ENCODE peak calls at places on chromosomes 7 and 10, in seven cellular contexts. One of them, this sample, is unnamed.

GRCh38 chr7:35605760-35606159 is 89.2 kb downstream of the HERPUD2 start:
- DNase-seq in transverse colon: no peak
- DNase-seq in breast epithelium: no peak
- DNase-seq in K562: no peak
- DNase-seq in prostate gland: no peak
- DNase-seq in stomach: no peak
- DNase-seq in GM23338: no peak
- DNase-seq in this sample: no peak

GRCh38 chr7:159012353-159013069 is 132.2 kb downstream of the VIPR2 start:
- DNase-seq in transverse colon: peak
- DNase-seq in breast epithelium: peak
- DNase-seq in K562: no peak
- DNase-seq in prostate gland: peak
- DNase-seq in stomach: peak
- DNase-seq in GM23338: no peak
- DNase-seq in this sample: no peak

GRCh38 chr7:43650457-43651052 is 67.6 kb downstream of the STK17A start:
- DNase-seq in transverse colon: no peak
- DNase-seq in breast epithelium: no peak
- DNase-seq in K562: no peak
- DNase-seq in prostate gland: no peak
- DNase-seq in stomach: no peak
- DNase-seq in GM23338: no peak
- DNase-seq in this sample: no peak

GRCh38 chr10:29067161-29067560 is 221.7 kb upstream of the LYZL1 start:
- DNase-seq in transverse colon: no peak
- DNase-seq in breast epithelium: no peak
- DNase-seq in K562: no peak
- DNase-seq in prostate gland: no peak
- DNase-seq in stomach: no peak
- DNase-seq in GM23338: no peak
- DNase-seq in this sample: no peak

GRCh38 chr7:66952343-66953043 is 31.5 kb downstream of the TMEM248 start:
- DNase-seq in transverse colon: peak
- DNase-seq in breast epithelium: no peak
- DNase-seq in K562: no peak
- DNase-seq in prostate gland: no peak
- DNase-seq in stomach: no peak
- DNase-seq in GM23338: no peak
- DNase-seq in this sample: no peak

GRCh38 chr10:42875792-42876191 is 93.2 kb downstream of the BMS1 start:
- DNase-seq in transverse colon: no peak
- DNase-seq in breast epithelium: no peak
- DNase-seq in K562: no peak
- DNase-seq in prostate gland: no peak
- DNase-seq in stomach: no peak
- DNase-seq in GM23338: no peak
- DNase-seq in this sample: no peak

GRCh38 chr10:81978238-81978637 is 103.2 kb downstream of the NRG3 start:
- DNase-seq in transverse colon: no peak
- DNase-seq in breast epithelium: no peak
- DNase-seq in K562: no peak
- DNase-seq in prostate gland: no peak
- DNase-seq in stomach: no peak
- DNase-seq in GM23338: peak
- DNase-seq in this sample: no peak

GRCh38 chr10:96678725-96679124 is 41.6 kb downstream of the PIK3AP1 start:
- DNase-seq in transverse colon: no peak
- DNase-seq in breast epithelium: no peak
- DNase-seq in K562: no peak
- DNase-seq in prostate gland: no peak
- DNase-seq in stomach: no peak
- DNase-seq in GM23338: no peak
- DNase-seq in this sample: no peak

GRCh38 chr7:38535013-38535412 is 96.2 kb downstream of the AMPH start:
- DNase-seq in transverse colon: no peak
- DNase-seq in breast epithelium: no peak
- DNase-seq in K562: no peak
- DNase-seq in prostate gland: no peak
- DNase-seq in stomach: no peak
- DNase-seq in GM23338: no peak
- DNase-seq in this sample: no peak

GRCh38 chr10:117509573-117509972 is 33.0 kb upstream of the EMX2 start:
- DNase-seq in transverse colon: no peak
- DNase-seq in breast epithelium: no peak
- DNase-seq in K562: no peak
- DNase-seq in prostate gland: no peak
- DNase-seq in stomach: no peak
- DNase-seq in GM23338: no peak
- DNase-seq in this sample: peak

GRCh38 chr7:92809397-92810241 is 26.8 kb downstream of the CDK6 start:
- DNase-seq in transverse colon: peak
- DNase-seq in breast epithelium: no peak
- DNase-seq in K562: peak
- DNase-seq in prostate gland: peak
- DNase-seq in stomach: peak
- DNase-seq in GM23338: peak
- DNase-seq in this sample: no peak

GRCh38 chr10:43679509-43679908 is 30.8 kb upstream of the ZNF32 start:
- DNase-seq in transverse colon: peak
- DNase-seq in breast epithelium: peak
- DNase-seq in K562: no peak
- DNase-seq in prostate gland: peak
- DNase-seq in stomach: peak
- DNase-seq in GM23338: no peak
- DNase-seq in this sample: peak

GRCh38 chr7:137682596-137682995 is 164.2 kb downstream of the DGKI start:
- DNase-seq in transverse colon: no peak
- DNase-seq in breast epithelium: no peak
- DNase-seq in K562: no peak
- DNase-seq in prostate gland: no peak
- DNase-seq in stomach: no peak
- DNase-seq in GM23338: no peak
- DNase-seq in this sample: no peak

GRCh38 chr10:122664501-122664900 is 35.1 kb downstream of the C10orf120 start:
- DNase-seq in transverse colon: no peak
- DNase-seq in breast epithelium: no peak
- DNase-seq in K562: no peak
- DNase-seq in prostate gland: no peak
- DNase-seq in stomach: no peak
- DNase-seq in GM23338: no peak
- DNase-seq in this sample: peak

GRCh38 chr10:104622598-104623209 is 18.4 kb upstream of the SORCS3 start:
- DNase-seq in transverse colon: no peak
- DNase-seq in breast epithelium: no peak
- DNase-seq in K562: peak
- DNase-seq in prostate gland: no peak
- DNase-seq in stomach: no peak
- DNase-seq in GM23338: peak
- DNase-seq in this sample: no peak

GRCh38 chr7:151863386-151864079 is 13.4 kb downstream of the PRKAG2 start:
- DNase-seq in transverse colon: no peak
- DNase-seq in breast epithelium: no peak
- DNase-seq in K562: no peak
- DNase-seq in prostate gland: no peak
- DNase-seq in stomach: no peak
- DNase-seq in GM23338: peak
- DNase-seq in this sample: no peak

GRCh38 chr10:132521466-132522102 is 16.0 kb upstream of the INPP5A start:
- DNase-seq in transverse colon: peak
- DNase-seq in breast epithelium: peak
- DNase-seq in K562: no peak
- DNase-seq in prostate gland: no peak
- DNase-seq in stomach: no peak
- DNase-seq in GM23338: no peak
- DNase-seq in this sample: peak

GRCh38 chr7:39608278-39608677 is 15.1 kb upstream of the RALA start:
- DNase-seq in transverse colon: no peak
- DNase-seq in breast epithelium: no peak
- DNase-seq in K562: no peak
- DNase-seq in prostate gland: no peak
- DNase-seq in stomach: no peak
- DNase-seq in GM23338: peak
- DNase-seq in this sample: no peak
- TF ChIP-seq POLR2AphosphoS5 in transverse colon: no peak
- TF ChIP-seq POLR2AphosphoS5 in breast epithelium: no peak
- TF ChIP-seq POLR2AphosphoS5 in K562: no peak
- TF ChIP-seq POLR2AphosphoS5 in prostate gland: no peak
- TF ChIP-seq POLR2AphosphoS5 in stomach: no peak
- TF ChIP-seq POLR2AphosphoS5 in GM23338: no peak
- TF ChIP-seq POLR2AphosphoS5 in this sample: no peak

DNA sequence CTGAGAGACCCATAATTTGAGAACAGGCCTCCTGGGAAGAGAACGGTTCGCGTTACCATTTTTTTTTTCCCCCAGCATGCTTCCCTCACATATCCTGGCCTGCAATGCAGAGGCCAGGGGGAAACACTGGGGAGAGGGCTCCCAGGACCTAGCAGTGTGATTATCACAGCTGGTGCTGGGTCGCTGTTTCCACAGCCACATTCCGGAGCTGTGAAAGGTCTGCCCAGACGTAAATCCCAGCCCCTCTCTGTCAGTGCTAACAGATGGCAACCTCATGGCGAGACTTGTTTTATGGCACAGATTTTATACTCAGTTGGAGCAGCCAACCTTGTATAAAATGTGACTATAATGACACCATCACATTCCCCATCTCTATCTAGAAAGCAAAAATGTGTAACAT is 150.5 kb downstream of the PLXDC2 start:
- DNase-seq in transverse colon: no peak
- DNase-seq in breast epithelium: no peak
- DNase-seq in K562: no peak
- DNase-seq in prostate gland: no peak
- DNase-seq in stomach: no peak
- DNase-seq in GM23338: peak
- DNase-seq in this sample: no peak
- H3K27ac ChIP-seq in transverse colon: no peak
- H3K27ac ChIP-seq in breast epithelium: no peak
- H3K27ac ChIP-seq in K562: no peak
- H3K27ac ChIP-seq in prostate gland: no peak
- H3K27ac ChIP-seq in stomach: no peak
- H3K27ac ChIP-seq in GM23338: peak
- H3K27ac ChIP-seq in this sample: no peak

GRCh38 chr7:22193361-22194016 is 163.5 kb downstream of the RAPGEF5 start:
- DNase-seq in transverse colon: no peak
- DNase-seq in breast epithelium: no peak
- DNase-seq in K562: no peak
- DNase-seq in prostate gland: no peak
- DNase-seq in stomach: no peak
- DNase-seq in GM23338: peak
- DNase-seq in this sample: no peak
- TF ChIP-seq POLR2AphosphoS5 in transverse colon: no peak
- TF ChIP-seq POLR2AphosphoS5 in breast epithelium: no peak
- TF ChIP-seq POLR2AphosphoS5 in K562: no peak
- TF ChIP-seq POLR2AphosphoS5 in prostate gland: no peak
- TF ChIP-seq POLR2AphosphoS5 in stomach: no peak
- TF ChIP-seq POLR2AphosphoS5 in GM23338: no peak
- TF ChIP-seq POLR2AphosphoS5 in this sample: no peak

DNA sequence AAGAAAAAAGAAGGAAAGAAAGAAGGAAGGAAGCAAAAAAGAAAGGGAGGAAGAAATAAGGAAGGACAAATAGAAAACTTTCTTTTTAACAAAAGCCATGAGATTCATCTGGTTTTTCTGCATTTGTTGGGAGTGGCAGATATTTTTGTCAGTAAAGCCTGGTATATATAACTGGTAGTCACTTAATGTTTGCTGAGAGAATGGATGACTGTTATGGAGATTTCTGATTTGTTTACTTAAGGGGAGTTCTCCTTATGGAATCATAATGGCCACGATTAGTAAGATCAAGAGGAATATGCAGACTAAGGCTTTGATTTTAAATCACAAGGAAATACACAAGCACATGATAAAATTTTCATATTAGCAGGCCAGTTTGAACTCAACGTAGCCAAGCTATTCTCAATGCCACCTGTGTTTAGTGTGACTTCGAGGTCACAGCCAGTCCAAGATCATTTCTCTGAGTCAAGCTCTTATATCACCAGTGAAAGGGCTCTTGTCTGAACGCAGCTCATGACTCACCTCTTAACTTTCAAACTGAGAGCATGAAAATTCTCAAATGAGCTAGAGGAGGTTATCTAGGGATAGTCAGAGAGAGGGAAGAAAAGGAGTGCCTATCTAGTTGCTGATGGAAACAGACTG is 445.1 kb upstream of the ZMIZ1 start:
- DNase-seq in transverse colon: peak
- DNase-seq in breast epithelium: no peak
- DNase-seq in K562: no peak
- DNase-seq in prostate gland: no peak
- DNase-seq in stomach: no peak
- DNase-seq in GM23338: no peak
- DNase-seq in this sample: no peak
- H3K27ac ChIP-seq in transverse colon: peak
- H3K27ac ChIP-seq in breast epithelium: peak
- H3K27ac ChIP-seq in K562: no peak
- H3K27ac ChIP-seq in prostate gland: no peak
- H3K27ac ChIP-seq in stomach: peak
- H3K27ac ChIP-seq in GM23338: no peak
- H3K27ac ChIP-seq in this sample: no peak

DNA sequence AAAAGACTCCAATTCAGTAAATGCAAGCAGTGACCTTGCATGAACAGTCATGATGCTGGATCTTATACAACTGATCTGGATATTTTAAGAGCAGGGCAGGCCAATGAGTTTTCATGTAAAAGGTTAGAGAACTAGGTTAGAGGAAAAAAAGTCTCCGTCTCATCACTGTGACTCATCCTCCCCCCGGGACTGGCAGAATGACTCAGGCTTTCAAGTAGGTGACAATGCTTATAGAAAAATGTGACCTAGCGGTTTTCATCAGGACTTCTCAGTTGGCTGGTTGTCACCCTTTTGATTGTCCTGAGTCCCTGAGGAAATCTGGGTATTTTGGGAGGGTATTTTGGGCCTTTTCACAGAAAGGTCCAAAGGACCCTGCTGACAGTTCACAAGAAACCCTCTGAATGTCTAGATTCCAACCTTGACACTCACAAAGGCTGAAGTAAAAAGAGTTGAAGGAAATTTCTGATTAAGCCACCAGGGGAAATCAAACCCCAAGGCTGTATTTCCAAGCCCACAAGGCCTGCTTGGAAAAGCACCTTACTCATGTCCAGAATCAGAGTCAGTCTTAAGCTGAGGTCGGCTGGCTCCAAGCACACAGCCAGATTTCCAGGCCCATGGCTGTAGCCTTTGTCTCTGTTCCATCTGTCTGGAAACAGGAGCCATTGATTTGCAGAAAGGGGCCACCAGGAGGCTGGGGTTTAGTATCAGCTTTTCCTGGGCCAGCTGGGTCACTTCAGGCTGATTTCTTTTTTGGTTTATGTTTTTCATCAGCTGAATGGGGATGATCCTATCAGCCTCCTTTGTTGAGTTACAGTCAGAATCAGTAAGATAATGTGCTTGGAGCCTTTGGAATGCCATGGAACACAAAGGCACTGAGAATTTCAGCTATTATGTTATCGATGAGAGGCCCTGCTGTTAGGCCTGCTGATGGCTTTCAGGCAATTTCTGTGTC is 226.4 kb upstream of the HABP2 start:
- DNase-seq in transverse colon: peak
- DNase-seq in breast epithelium: no peak
- DNase-seq in K562: peak
- DNase-seq in prostate gland: no peak
- DNase-seq in stomach: no peak
- DNase-seq in GM23338: peak
- DNase-seq in this sample: peak
- TF ChIP-seq POLR2AphosphoS5 in transverse colon: peak
- TF ChIP-seq POLR2AphosphoS5 in breast epithelium: no peak
- TF ChIP-seq POLR2AphosphoS5 in K562: no peak
- TF ChIP-seq POLR2AphosphoS5 in prostate gland: no peak
- TF ChIP-seq POLR2AphosphoS5 in stomach: no peak
- TF ChIP-seq POLR2AphosphoS5 in GM23338: no peak
- TF ChIP-seq POLR2AphosphoS5 in this sample: no peak

GRCh38 chr7:100568936-100569844 is 4.5 kb downstream of the SAP25 start:
- DNase-seq in transverse colon: peak
- DNase-seq in breast epithelium: peak
- DNase-seq in K562: peak
- DNase-seq in prostate gland: peak
- DNase-seq in stomach: peak
- DNase-seq in GM23338: peak
- DNase-seq in this sample: no peak
- H3K27ac ChIP-seq in transverse colon: peak
- H3K27ac ChIP-seq in breast epithelium: peak
- H3K27ac ChIP-seq in K562: no peak
- H3K27ac ChIP-seq in prostate gland: peak
- H3K27ac ChIP-seq in stomach: peak
- H3K27ac ChIP-seq in GM23338: no peak
- H3K27ac ChIP-seq in this sample: peak